ENCODE peak calls at places on chromosomes 13 and 19, in ten cellular contexts. Q is cardiac muscle cell, P is erythroblast, A is AG04449, V is foreskin keratinocyte, I is globus pallidus, Z is left kidney, O is T-cell, J is NCI-H1092, W is AG09309. D is an unnamed sample.

GRCh38 chr19:11227201-11227886 is 12.1 kb upstream of the ANGPTL8 start:
- DNase-seq in J (no peak), W (no peak), P (no peak), O (no peak), I (no peak), V (peak), Q (no peak), A (no peak), Z (no peak), D (no peak)

GRCh38 chr19:48362716-48363499 is 832 bp downstream of the TMEM143 start:
- DNase-seq in O (peak), V (peak), P (peak), A (peak), I (peak), J (peak), W (peak), Q (peak), Z (peak), D (peak)

GRCh38 chr13:28337196-28338045 is 157.5 kb downstream of the FLT1 start:
- DNase-seq in Q (peak), P (no peak), A (peak), O (no peak), V (peak), W (peak), I (no peak), J (no peak), Z (no peak), D (no peak)

GRCh38 chr19:3176715-3177501 is 1.7 kb upstream of the S1PR4 start:
- DNase-seq in I (no peak), Z (no peak), O (peak), A (no peak), J (no peak), V (peak), W (peak), Q (no peak), P (peak), D (no peak)

GRCh38 chr19:18156841-18157464 is 4.0 kb downstream of the PIK3R2 start:
- DNase-seq in V (peak), W (peak), Z (peak), P (peak), I (peak), J (peak), A (peak), O (no peak), Q (peak), D (no peak)

GRCh38 chr13:23754506-23754905 is 134.7 kb downstream of the MIPEP start:
- DNase-seq in W (no peak), J (no peak), Z (no peak), Q (no peak), I (no peak), O (peak), P (no peak), V (no peak), A (no peak), D (no peak)

GRCh38 chr19:31350033-31350692 is 927 bp upstream of the TSHZ3 start:
- DNase-seq in W (no peak), A (no peak), O (no peak), V (no peak), Q (peak), I (no peak), Z (peak), P (no peak), J (no peak), D (no peak)

GRCh38 chr19:47514151-47514868 is 553 bp downstream of the NAPA start:
- DNase-seq in J (no peak), Q (no peak), P (no peak), I (no peak), W (no peak), O (no peak), Z (no peak), V (no peak), A (no peak), D (no peak)

GRCh38 chr19:16078759-16079707 is 2.7 kb downstream of the TPM4 start:
- DNase-seq in A (peak), Q (peak), V (peak), J (no peak), O (peak), P (peak), I (peak), W (peak), Z (peak), D (peak)

GRCh38 chr13:106373304-106373988 is 162.0 kb downstream of the EFNB2 start:
- DNase-seq in Z (peak), Q (peak), I (no peak), P (no peak), A (no peak), W (no peak), J (peak), V (no peak), O (no peak), D (no peak)

GRCh38 chr13:100875392-100876043 is 200.9 kb upstream of the TMTC4 start:
- DNase-seq in W (peak), V (peak), A (peak), P (no peak), I (no peak), Z (no peak), Q (peak), O (no peak), J (no peak), D (peak)

GRCh38 chr19:55525289-55526101 is 11.4 kb downstream of the SBK2 start:
- DNase-seq in O (no peak), Z (peak), A (no peak), I (no peak), J (no peak), W (no peak), P (no peak), V (no peak), Q (no peak), D (no peak)

GRCh38 chr13:23966691-23967615 is 69.7 kb upstream of the C1QTNF9B start:
- DNase-seq in O (no peak), A (no peak), V (no peak), I (peak), W (no peak), P (no peak), Z (no peak), Q (peak), J (no peak), D (no peak)

GRCh38 chr13:99193152-99193551 is 7.5 kb upstream of the UBAC2 start:
- DNase-seq in J (no peak), Z (no peak), A (no peak), Q (no peak), I (no peak), P (no peak), O (no peak), V (no peak), W (no peak), D (no peak)

GRCh38 chr19:18697680-18698079 is 14.2 kb downstream of the CRTC1 start:
- DNase-seq in I (no peak), V (no peak), P (no peak), Z (no peak), J (peak), A (no peak), O (no peak), Q (no peak), W (no peak), D (no peak)

GRCh38 chr13:113637262-113638160 is 20.5 kb downstream of the ATP4B start:
- DNase-seq in I (no peak), Q (no peak), O (no peak), A (no peak), W (no peak), P (no peak), V (no peak), Z (no peak), J (no peak), D (no peak)

GRCh38 chr19:15424121-15424520 is 5.3 kb upstream of the AKAP8L start:
- DNase-seq in A (no peak), Q (no peak), Z (no peak), V (no peak), W (no peak), I (no peak), J (no peak), O (no peak), P (no peak), D (no peak)

GRCh38 chr19:6970478-6970877 is 50.8 kb downstream of the MBD3L2B start:
- DNase-seq in P (no peak), I (no peak), V (no peak), O (no peak), J (no peak), W (no peak), A (no peak), Q (no peak), Z (peak), D (peak)

GRCh38 chr13:107734891-107735620 is 480.3 kb downstream of the LIG4 start:
- DNase-seq in O (no peak), A (no peak), I (no peak), J (peak), W (no peak), Q (peak), Z (no peak), P (no peak), V (no peak), D (no peak)

GRCh38 chr13:24614306-24615080 is 65.7 kb upstream of the ATP12A start:
- DNase-seq in O (no peak), J (no peak), A (no peak), P (no peak), Q (no peak), Z (no peak), W (no peak), V (no peak), I (no peak), D (no peak)

GRCh38 chr19:1101337-1101698 is 2.5 kb upstream of the GPX4 start:
- DNase-seq in V (no peak), O (no peak), J (no peak), I (peak), W (no peak), P (no peak), Q (no peak), A (no peak), Z (no peak), D (peak)

GRCh38 chr19:33500586-33500985 is 21.0 kb downstream of the PEPD start:
- DNase-seq in J (no peak), V (no peak), Q (no peak), O (no peak), Z (no peak), W (no peak), A (no peak), P (no peak), I (no peak), D (no peak)

GRCh38 chr13:99275093-99275469 is 16.9 kb upstream of the GPR18 start:
- DNase-seq in J (no peak), A (peak), Z (no peak), P (no peak), I (no peak), Q (peak), O (no peak), V (peak), W (peak), D (no peak)

GRCh38 chr13:104043184-104043583 is 977.0 kb upstream of the SLC10A2 start:
- DNase-seq in W (no peak), J (no peak), O (no peak), P (no peak), V (no peak), A (no peak), Q (no peak), Z (peak), I (peak), D (no peak)

GRCh38 chr13:46893221-46893620 is 3.6 kb downstream of the HTR2A start:
- DNase-seq in O (no peak), Q (no peak), V (no peak), P (no peak), A (no peak), J (no peak), Z (no peak), I (no peak), W (no peak), D (no peak)